ENCODE peak calls at places on chromosomes 4 and X, in four cellular contexts. K is IMR-90, A is fibroblast of pulmonary artery, I is AG09309. M is an unnamed sample.

GRCh38 chrX:115560211-115560977 is 580 bp upstream of the PLS3 start:
- DNase-seq in K (peak; percentile 75), A (peak; percentile 69), I (no peak), M (no peak)

GRCh38 chrX:77640702-77641101 is 145.3 kb downstream of the ATRX start:
- DNase-seq in K (no peak), A (no peak), I (no peak), M (no peak)

GRCh38 chr4:169416997-169417396 is 146.2 kb upstream of the SH3RF1 start:
- DNase-seq in K (no peak), A (no peak), I (no peak), M (no peak)

GRCh38 chrX:132077414-132077813 is 50.4 kb downstream of the FRMD7 start:
- DNase-seq in K (no peak), A (no peak), I (no peak), M (no peak)

GRCh38 chr4:77818077-77818666 is 996 bp downstream of the CNOT6L start:
- DNase-seq in K (peak; percentile 83), A (peak; percentile 85), I (peak; percentile 31), M (no peak)

GRCh38 chrX:37958493-37959211 is 47.7 kb upstream of the SYTL5 start:
- DNase-seq in K (peak; percentile 1), A (peak; percentile 9), I (no peak), M (peak; percentile 23)

GRCh38 chr4:8319731-8320385 is 50.3 kb downstream of the HTRA3 start:
- DNase-seq in K (no peak), A (no peak), I (no peak), M (no peak)

GRCh38 chr4:8052160-8052691 is 106.4 kb downstream of the ABLIM2 start:
- DNase-seq in K (no peak), A (no peak), I (no peak), M (no peak)

GRCh38 chr4:186189656-186190055 is 1.7 kb upstream of the CYP4V2 start:
- DNase-seq in K (no peak), A (no peak), I (no peak), M (no peak)

GRCh38 chr4:109826719-109827118 is 1.1 kb upstream of the RRH start:
- DNase-seq in K (peak; percentile 33), A (peak; percentile 52), I (peak; percentile 4), M (no peak)

GRCh38 chr4:159267023-159267939 is 164.4 kb downstream of the RAPGEF2 start:
- DNase-seq in K (peak; percentile 48), A (peak; percentile 46), I (no peak), M (no peak)

GRCh38 chrX:115364625-115365024 is 75.1 kb downstream of the LUZP4 start:
- DNase-seq in K (peak; percentile 21), A (no peak), I (no peak), M (no peak)

GRCh38 chr4:59689149-59689548 is 1511.0 kb upstream of the ADGRL3 start:
- DNase-seq in K (no peak), A (no peak), I (no peak), M (no peak)

GRCh38 chr4:534576-535151 is 35.7 kb downstream of the PIGG start:
- DNase-seq in K (no peak), A (no peak), I (no peak), M (no peak)

GRCh38 chr4:113113151-113113550 is 63.7 kb downstream of the ANK2 start:
- DNase-seq in K (no peak), A (no peak), I (no peak), M (no peak)

GRCh38 chr4:71009796-71010588 is 16.5 kb downstream of the DCK start:
- DNase-seq in K (peak; percentile 56), A (peak; percentile 71), I (no peak), M (no peak)

GRCh38 chr4:56790566-56791175 is 30.8 kb downstream of the SPINK2 start:
- DNase-seq in K (no peak), A (no peak), I (no peak), M (no peak)

GRCh38 chr4:133320576-133321170 is 171.6 kb downstream of the PCDH10 start:
- DNase-seq in K (peak; percentile 3), A (peak; percentile 52), I (no peak), M (no peak)

GRCh38 chr4:1041936-1042330 is 30.5 kb downstream of the FGFRL1 start:
- DNase-seq in K (no peak), A (no peak), I (no peak), M (no peak)

GRCh38 chr4:109803924-109804571 is 2.2 kb upstream of the CFI start:
- DNase-seq in K (peak; percentile 37), A (peak; percentile 66), I (peak; percentile 4), M (no peak)

GRCh38 chrX:131881194-131881593 is 141.9 kb upstream of the STK26 start:
- DNase-seq in K (no peak), A (no peak), I (no peak), M (no peak)

GRCh38 chr4:163215896-163216295 is 49.2 kb upstream of the NAF1 start:
- DNase-seq in K (no peak), A (no peak), I (no peak), M (no peak)

GRCh38 chrX:132491191-132491590 is 2.4 kb upstream of the MBNL3 start:
- DNase-seq in K (no peak), A (no peak), I (no peak), M (no peak)

GRCh38 chrX:20315140-20315539 is 48.4 kb upstream of the RPS6KA3 start:
- DNase-seq in K (no peak), A (no peak), I (no peak), M (no peak)

GRCh38 chrX:9670136-9670905 is 95.3 kb downstream of the GPR143 start:
- DNase-seq in K (peak; percentile 66), A (peak; percentile 70), I (no peak), M (no peak)

GRCh38 chr4:40221744-40222143 is 24.9 kb downstream of the RHOH start:
- DNase-seq in K (no peak), A (no peak), I (no peak), M (no peak)

GRCh38 chr4:8435656-8436121 is 4.8 kb downstream of the ACOX3 start:
- DNase-seq in K (peak; percentile 15), A (peak; percentile 18), I (no peak), M (no peak)

GRCh38 chrX:134718329-134719317 is 60.4 kb upstream of the PLAC1 start:
- DNase-seq in K (peak; percentile 95), A (peak; percentile 94), I (peak; percentile 97), M (peak; percentile 94)

GRCh38 chr4:184416913-184417734 is 57.2 kb downstream of the IRF2 start:
- DNase-seq in K (peak; percentile 14), A (no peak), I (no peak), M (no peak)

GRCh38 chr4:3413675-3414420 is 27.9 kb upstream of the HGFAC start:
- DNase-seq in K (no peak), A (no peak), I (no peak), M (no peak)

GRCh38 chr4:78938868-78939666 is at the start of gene PAQR3:
- DNase-seq in K (peak; percentile 76), A (peak; percentile 79), I (peak; percentile 5), M (no peak)

GRCh38 chr4:60992037-60992436 is 208.1 kb upstream of the ADGRL3 start:
- DNase-seq in K (peak; percentile 9), A (peak; percentile 11), I (no peak), M (no peak)

GRCh38 chrX:129665916-129666644 is 11.3 kb upstream of the APLN start:
- DNase-seq in K (peak; percentile 75), A (peak; percentile 85), I (peak; percentile 23), M (peak; percentile 17)

GRCh38 chrX:55132416-55132815 is 43.6 kb downstream of the PAGE2 start:
- DNase-seq in K (no peak), A (no peak), I (no peak), M (no peak)

DNA sequence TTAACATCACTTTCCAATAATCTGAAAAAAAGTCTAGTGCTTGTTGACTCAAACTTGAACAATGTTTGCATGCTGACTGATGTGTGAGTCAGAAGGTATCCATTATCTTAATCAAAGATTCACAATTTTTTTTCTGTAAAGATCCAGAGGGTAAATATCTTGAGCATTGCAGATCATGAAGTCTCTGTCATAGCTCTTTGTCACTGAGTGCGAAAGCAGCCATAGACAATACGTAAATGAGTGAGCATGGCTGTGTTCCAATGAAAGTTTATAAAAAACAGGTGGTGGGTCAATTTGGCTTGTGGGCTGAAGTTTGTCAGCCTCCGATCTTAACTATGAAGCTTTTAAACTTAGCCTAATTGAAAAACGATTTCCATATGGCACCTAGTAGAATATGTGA is 37.7 kb downstream of the NHS start:
- DNase-seq in K (peak; percentile 87), A (peak; percentile 41), I (peak; percentile 54), M (no peak)
- H3K4me3 ChIP-seq in K (no peak overlapping the region), A (no peak overlapping the region), I (no peak overlapping the region), M (no peak overlapping the region)

DNA sequence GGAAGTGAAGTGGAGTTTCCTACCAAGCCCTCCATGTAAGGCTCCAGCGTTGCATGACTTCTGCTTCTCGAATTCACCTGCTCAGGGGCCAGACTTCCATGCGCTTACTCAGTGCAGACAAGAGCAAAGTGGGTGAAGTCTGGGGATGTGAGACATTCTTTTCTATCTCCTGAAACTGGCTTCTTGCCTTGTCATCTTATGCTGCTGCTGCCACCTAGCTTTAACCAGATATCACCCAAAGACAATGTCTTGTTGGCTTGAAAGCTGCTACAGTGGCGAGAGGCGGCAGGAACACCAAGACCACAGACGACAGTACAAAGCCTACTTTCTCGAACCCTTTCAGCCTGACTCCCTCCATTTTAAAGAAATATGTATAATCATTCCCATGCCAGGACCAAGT is 103.6 kb upstream of the ADGRG2 start:
- DNase-seq in K (peak; percentile 1), A (peak; percentile 0), I (no peak), M (no peak)
- TF ChIP-seq CTCF in K (peak; percentile 9), A (no peak), I (no peak), M (no peak)

DNA sequence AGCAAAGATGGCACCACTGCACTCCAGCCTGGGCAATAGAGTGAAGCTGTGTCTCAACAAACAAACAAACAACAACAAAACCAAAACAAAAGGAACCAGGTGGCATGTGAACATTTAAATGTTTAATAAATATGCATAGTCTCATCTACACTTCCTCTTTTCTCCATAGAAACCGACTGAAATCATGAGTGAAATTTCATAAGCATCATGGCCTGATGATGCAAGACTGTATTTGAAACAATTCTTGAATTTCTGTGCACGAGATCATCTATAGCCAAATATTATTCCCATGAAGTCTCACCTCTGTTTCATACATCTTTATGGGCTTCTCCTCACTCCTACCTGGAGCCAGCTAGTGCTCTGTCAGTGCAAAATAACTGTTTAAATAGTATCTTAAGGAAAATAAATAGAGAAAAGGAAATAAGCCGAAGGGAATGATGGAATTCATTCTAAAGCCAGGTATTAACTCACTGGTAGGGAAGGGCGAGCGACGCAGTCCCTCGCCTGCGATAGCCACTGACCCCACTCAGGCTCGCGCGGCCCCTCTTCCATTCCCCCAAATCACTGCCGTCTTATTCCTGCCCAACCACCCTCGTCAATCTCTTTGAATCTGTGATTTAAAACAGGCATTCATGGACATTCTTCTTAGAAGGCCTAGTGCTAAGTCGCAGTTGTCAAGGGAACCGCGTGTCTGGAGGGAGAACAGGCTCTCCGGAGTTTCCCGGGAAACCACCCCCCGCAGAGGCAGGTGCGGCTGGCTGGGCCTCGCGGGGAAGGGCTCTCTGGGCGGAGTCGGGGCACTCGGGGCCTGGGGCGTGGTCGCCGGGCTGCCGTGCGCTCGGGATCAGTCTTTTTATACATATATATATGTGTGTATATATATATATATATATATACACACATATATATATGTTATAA is 52.4 kb upstream of the TRIM2 start:
- DNase-seq in K (peak; percentile 28), A (peak; percentile 42), I (no peak), M (no peak)
- H3K4me3 ChIP-seq in K (no peak overlapping the region), A (no peak overlapping the region), I (no peak overlapping the region), M (no peak overlapping the region)

DNA sequence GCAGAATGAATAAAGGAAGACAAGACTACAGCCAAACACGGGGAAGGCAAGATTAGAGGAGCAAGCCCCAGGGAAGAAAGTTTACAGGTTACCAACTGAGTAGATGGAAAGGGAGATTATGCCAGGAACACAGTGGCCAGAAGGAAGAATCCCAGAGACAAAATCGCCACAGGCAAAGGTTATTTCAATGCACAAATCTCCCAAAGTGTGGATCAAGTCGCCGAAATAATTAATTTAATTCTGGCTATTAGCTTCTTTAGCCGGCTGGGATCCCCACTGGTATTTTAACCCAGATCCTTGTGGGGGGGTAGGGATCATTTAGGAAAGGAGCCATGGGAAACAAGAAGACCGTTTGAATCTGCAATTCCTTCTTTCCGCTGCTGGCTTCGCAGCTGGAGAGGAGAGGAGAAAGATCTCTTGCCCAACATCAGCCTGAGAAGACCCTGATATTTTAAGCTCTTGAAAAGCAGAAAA is 171.0 kb downstream of the DHX15 start:
- DNase-seq in K (no peak), A (no peak), I (no peak), M (no peak)
- TF ChIP-seq CTCF in K (no peak), A (no peak), I (no peak), M (no peak)